ENCODE peak calls at places on chromosomes 7 and 10, in six cellular contexts. One of them, this sample, is unnamed.

GRCh38 chr10:46557319-46558140 is 1.1 kb upstream of the GPRIN2 start:
- DNase-seq in lower lobe of right lung: peak; percentile 53
- DNase-seq in psoas muscle: peak; percentile 55
- DNase-seq in HCT116: no peak
- DNase-seq in BJ: no peak
- DNase-seq in hepatocyte: no peak
- DNase-seq in this sample: no peak

GRCh38 chr7:130961128-130961601 is 227.2 kb upstream of the KLF14 start:
- DNase-seq in HCT116: peak; percentile 75
- DNase-seq in hepatocyte: no peak
- DNase-seq in BJ: no peak
- DNase-seq in psoas muscle: no peak
- DNase-seq in lower lobe of right lung: no peak
- DNase-seq in this sample: peak; percentile 57

GRCh38 chr7:111196655-111197054 is 105.7 kb downstream of the LRRN3 start:
- DNase-seq in lower lobe of right lung: no peak
- DNase-seq in BJ: no peak
- DNase-seq in hepatocyte: no peak
- DNase-seq in psoas muscle: no peak
- DNase-seq in HCT116: no peak
- DNase-seq in this sample: no peak

GRCh38 chr10:127797339-127797738 is 60.4 kb downstream of the FOXI2 start:
- DNase-seq in hepatocyte: peak; percentile 67
- DNase-seq in BJ: no peak
- DNase-seq in lower lobe of right lung: no peak
- DNase-seq in HCT116: no peak
- DNase-seq in psoas muscle: no peak
- DNase-seq in this sample: no peak

GRCh38 chr10:69638642-69639041 is 8.6 kb downstream of the FAM241B start:
- DNase-seq in HCT116: no peak
- DNase-seq in hepatocyte: no peak
- DNase-seq in lower lobe of right lung: no peak
- DNase-seq in psoas muscle: no peak
- DNase-seq in BJ: no peak
- DNase-seq in this sample: no peak

GRCh38 chr10:7107287-7107686 is 303.5 kb downstream of the SFMBT2 start:
- DNase-seq in HCT116: no peak
- DNase-seq in hepatocyte: peak; percentile 31
- DNase-seq in lower lobe of right lung: no peak
- DNase-seq in BJ: peak; percentile 52
- DNase-seq in psoas muscle: no peak
- DNase-seq in this sample: peak; percentile 54

GRCh38 chr10:65754112-65754511 is 1171.7 kb upstream of the LRRTM3 start:
- DNase-seq in hepatocyte: no peak
- DNase-seq in HCT116: no peak
- DNase-seq in BJ: no peak
- DNase-seq in psoas muscle: no peak
- DNase-seq in lower lobe of right lung: no peak
- DNase-seq in this sample: no peak

GRCh38 chr10:30422981-30423654 is 10.9 kb upstream of the MAP3K8 start:
- DNase-seq in HCT116: no peak
- DNase-seq in psoas muscle: peak; percentile 75
- DNase-seq in hepatocyte: peak; percentile 83
- DNase-seq in lower lobe of right lung: peak; percentile 82
- DNase-seq in BJ: no peak
- DNase-seq in this sample: no peak

GRCh38 chr10:98748298-98748697 is 301.6 kb upstream of the HPS1 start:
- DNase-seq in hepatocyte: peak; percentile 53
- DNase-seq in psoas muscle: no peak
- DNase-seq in HCT116: peak; percentile 37
- DNase-seq in BJ: no peak
- DNase-seq in lower lobe of right lung: no peak
- DNase-seq in this sample: no peak

GRCh38 chr7:37408885-37409248 is 39.8 kb downstream of the ELMO1 start:
- DNase-seq in lower lobe of right lung: no peak
- DNase-seq in hepatocyte: no peak
- DNase-seq in BJ: no peak
- DNase-seq in psoas muscle: no peak
- DNase-seq in HCT116: no peak
- DNase-seq in this sample: no peak

GRCh38 chr10:27759483-27760281 is 14.1 kb upstream of the MKX start:
- DNase-seq in HCT116: no peak
- DNase-seq in BJ: no peak
- DNase-seq in lower lobe of right lung: no peak
- DNase-seq in hepatocyte: no peak
- DNase-seq in psoas muscle: no peak
- DNase-seq in this sample: no peak

GRCh38 chr7:73659983-73660382 is 7.6 kb upstream of the VPS37D start:
- DNase-seq in BJ: no peak
- DNase-seq in psoas muscle: no peak
- DNase-seq in hepatocyte: no peak
- DNase-seq in lower lobe of right lung: no peak
- DNase-seq in HCT116: no peak
- DNase-seq in this sample: no peak

GRCh38 chr10:3491571-3491970 is 293.4 kb downstream of the KLF6 start:
- DNase-seq in hepatocyte: no peak
- DNase-seq in HCT116: no peak
- DNase-seq in BJ: no peak
- DNase-seq in lower lobe of right lung: no peak
- DNase-seq in psoas muscle: no peak
- DNase-seq in this sample: no peak

GRCh38 chr7:143882611-143883078 is 19.3 kb downstream of the TCAF1 start:
- DNase-seq in lower lobe of right lung: peak; percentile 60
- DNase-seq in HCT116: no peak
- DNase-seq in psoas muscle: peak; percentile 85
- DNase-seq in hepatocyte: peak; percentile 87
- DNase-seq in BJ: no peak
- DNase-seq in this sample: no peak

GRCh38 chr10:64044098-64044497 is 522.9 kb downstream of the REEP3 start:
- DNase-seq in HCT116: no peak
- DNase-seq in hepatocyte: no peak
- DNase-seq in lower lobe of right lung: no peak
- DNase-seq in BJ: no peak
- DNase-seq in psoas muscle: no peak
- DNase-seq in this sample: no peak

GRCh38 chr7:79506481-79506880 is 53.0 kb upstream of the MAGI2 start:
- DNase-seq in lower lobe of right lung: no peak
- DNase-seq in psoas muscle: no peak
- DNase-seq in HCT116: no peak
- DNase-seq in BJ: no peak
- DNase-seq in hepatocyte: peak; percentile 6
- DNase-seq in this sample: peak; percentile 26

GRCh38 chr10:93992400-93993030 is 1.2 kb upstream of the PLCE1 start:
- DNase-seq in psoas muscle: no peak
- DNase-seq in HCT116: no peak
- DNase-seq in hepatocyte: no peak
- DNase-seq in lower lobe of right lung: no peak
- DNase-seq in BJ: no peak
- DNase-seq in this sample: no peak
- TF ChIP-seq CTCF in psoas muscle: no peak
- TF ChIP-seq CTCF in HCT116: no peak
- TF ChIP-seq CTCF in hepatocyte: peak; percentile 13
- TF ChIP-seq CTCF in lower lobe of right lung: no peak
- TF ChIP-seq CTCF in BJ: peak; percentile 15
- TF ChIP-seq CTCF in this sample: peak; percentile 17

GRCh38 chr10:119494224-119495060 is 48.1 kb downstream of the RGS10 start:
- DNase-seq in psoas muscle: no peak
- DNase-seq in hepatocyte: no peak
- DNase-seq in HCT116: no peak
- DNase-seq in BJ: no peak
- DNase-seq in lower lobe of right lung: no peak
- DNase-seq in this sample: no peak

GRCh38 chr10:119488675-119489074 is 53.8 kb downstream of the RGS10 start:
- DNase-seq in BJ: no peak
- DNase-seq in psoas muscle: no peak
- DNase-seq in lower lobe of right lung: no peak
- DNase-seq in HCT116: no peak
- DNase-seq in hepatocyte: no peak
- DNase-seq in this sample: no peak

GRCh38 chr10:119493155-119493554 is 49.4 kb downstream of the RGS10 start:
- DNase-seq in hepatocyte: no peak
- DNase-seq in psoas muscle: no peak
- DNase-seq in lower lobe of right lung: no peak
- DNase-seq in BJ: no peak
- DNase-seq in HCT116: no peak
- DNase-seq in this sample: no peak

GRCh38 chr10:119491941-119492340 is 50.6 kb downstream of the RGS10 start:
- DNase-seq in HCT116: no peak
- DNase-seq in lower lobe of right lung: no peak
- DNase-seq in BJ: no peak
- DNase-seq in hepatocyte: no peak
- DNase-seq in psoas muscle: no peak
- DNase-seq in this sample: no peak

DNA sequence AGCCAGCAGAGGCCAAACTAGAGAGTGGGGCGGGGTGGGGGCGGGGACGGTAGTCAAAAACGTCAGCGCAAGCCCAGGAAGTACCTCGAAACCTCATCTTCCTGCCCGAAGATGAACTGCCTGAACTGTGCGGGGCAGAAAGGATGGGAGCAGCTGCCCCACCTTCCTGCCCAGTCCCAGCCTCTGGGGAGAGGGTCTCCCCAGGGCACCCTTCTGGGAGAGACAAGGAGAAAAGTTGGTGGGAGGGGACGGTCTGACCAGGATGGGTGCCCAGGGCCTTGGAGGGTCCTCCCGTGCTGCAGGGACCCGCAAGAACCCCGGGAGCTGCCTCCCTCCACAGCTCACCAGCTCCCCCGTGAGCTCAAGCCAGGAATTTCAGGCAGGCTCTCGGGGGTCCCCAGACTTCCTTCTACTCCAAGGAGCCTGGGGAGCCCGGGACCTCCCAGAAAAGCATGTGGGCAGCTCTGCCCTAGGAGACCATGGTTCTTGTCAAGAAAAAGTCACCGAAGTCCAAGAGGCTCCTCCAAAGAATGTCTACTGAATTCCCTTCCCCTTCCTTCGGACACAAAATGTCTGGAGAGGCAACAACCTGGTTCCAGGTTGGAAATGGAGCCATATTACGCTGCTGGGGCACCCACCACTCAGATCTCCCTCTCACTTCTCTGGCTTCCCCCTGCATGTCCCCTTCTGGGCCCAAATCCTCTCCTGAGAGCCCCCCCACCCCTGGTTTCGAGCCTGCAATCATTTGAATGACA is 52.8 kb downstream of the RGS10 start:
- DNase-seq in BJ: no peak
- DNase-seq in lower lobe of right lung: no peak
- DNase-seq in hepatocyte: peak; percentile 56
- DNase-seq in HCT116: peak; percentile 32
- DNase-seq in psoas muscle: peak; percentile 69
- DNase-seq in this sample: no peak
- H3K4me3 ChIP-seq in BJ: peak overlapping the region; percentile 32
- H3K4me3 ChIP-seq in lower lobe of right lung: peak overlapping the region; percentile 39
- H3K4me3 ChIP-seq in hepatocyte: no peak overlapping the region
- H3K4me3 ChIP-seq in HCT116: peak overlapping the region; percentile 56
- H3K4me3 ChIP-seq in psoas muscle: peak overlapping the region; percentile 32
- H3K4me3 ChIP-seq in this sample: peak overlapping the region; percentile 52

DNA sequence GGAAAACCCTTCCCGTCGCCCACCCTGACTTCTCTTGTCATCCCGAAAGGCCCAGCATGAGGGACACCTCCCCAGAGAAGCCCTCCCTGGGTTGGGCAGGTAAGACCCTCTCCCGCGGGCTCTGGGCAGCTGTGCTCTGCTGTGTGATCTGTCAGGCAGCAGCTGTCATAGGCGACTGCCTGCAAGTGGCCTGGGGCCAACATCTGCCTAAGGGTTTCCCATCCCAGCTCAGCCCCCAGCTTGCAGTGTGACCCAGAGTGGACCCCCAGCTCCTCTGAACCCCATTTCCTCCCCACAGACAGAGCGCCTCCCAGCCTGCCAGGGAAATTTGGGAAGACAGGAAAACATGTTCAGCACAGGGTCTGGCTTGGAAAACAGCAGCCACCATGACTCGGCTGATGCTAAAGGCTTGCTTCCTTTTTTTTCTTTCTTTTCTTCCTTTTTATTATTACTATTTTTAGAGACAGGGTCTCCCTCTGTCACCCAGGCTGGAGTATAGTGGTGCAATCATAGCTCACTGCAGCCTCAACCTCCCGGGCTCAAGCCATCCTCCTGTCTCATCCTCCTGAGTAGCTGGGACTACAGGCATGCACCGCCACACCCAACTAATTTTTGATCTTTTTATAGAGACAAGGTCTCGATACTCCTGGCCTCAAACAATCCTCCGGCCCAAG is 18.3 kb upstream of the TNRC18 start:
- DNase-seq in BJ: no peak
- DNase-seq in psoas muscle: no peak
- DNase-seq in HCT116: no peak
- DNase-seq in hepatocyte: no peak
- DNase-seq in lower lobe of right lung: no peak
- DNase-seq in this sample: no peak
- TF ChIP-seq CTCF in BJ: no peak
- TF ChIP-seq CTCF in psoas muscle: no peak
- TF ChIP-seq CTCF in HCT116: no peak
- TF ChIP-seq CTCF in hepatocyte: no peak
- TF ChIP-seq CTCF in lower lobe of right lung: no peak
- TF ChIP-seq CTCF in this sample: no peak

GRCh38 chr7:27151341-27151944 is 940 bp downstream of the HOXA3 start:
- DNase-seq in BJ: no peak
- DNase-seq in hepatocyte: no peak
- DNase-seq in HCT116: no peak
- DNase-seq in psoas muscle: no peak
- DNase-seq in lower lobe of right lung: peak; percentile 50
- DNase-seq in this sample: no peak

GRCh38 chr7:27148031-27148775 is 629 bp upstream of the HOXA6 start:
- DNase-seq in hepatocyte: no peak
- DNase-seq in lower lobe of right lung: peak; percentile 46
- DNase-seq in BJ: no peak
- DNase-seq in psoas muscle: peak; percentile 82
- DNase-seq in HCT116: no peak
- DNase-seq in this sample: no peak

GRCh38 chr7:27150568-27151340 is 1.6 kb downstream of the HOXA3 start:
- DNase-seq in HCT116: no peak
- DNase-seq in psoas muscle: peak; percentile 93
- DNase-seq in hepatocyte: peak; percentile 91
- DNase-seq in BJ: no peak
- DNase-seq in lower lobe of right lung: peak; percentile 82
- DNase-seq in this sample: no peak

GRCh38 chr7:27148776-27149641 is 1.4 kb upstream of the HOXA6 start:
- DNase-seq in HCT116: no peak
- DNase-seq in BJ: no peak
- DNase-seq in hepatocyte: no peak
- DNase-seq in lower lobe of right lung: no peak
- DNase-seq in psoas muscle: peak; percentile 59
- DNase-seq in this sample: no peak

DNA sequence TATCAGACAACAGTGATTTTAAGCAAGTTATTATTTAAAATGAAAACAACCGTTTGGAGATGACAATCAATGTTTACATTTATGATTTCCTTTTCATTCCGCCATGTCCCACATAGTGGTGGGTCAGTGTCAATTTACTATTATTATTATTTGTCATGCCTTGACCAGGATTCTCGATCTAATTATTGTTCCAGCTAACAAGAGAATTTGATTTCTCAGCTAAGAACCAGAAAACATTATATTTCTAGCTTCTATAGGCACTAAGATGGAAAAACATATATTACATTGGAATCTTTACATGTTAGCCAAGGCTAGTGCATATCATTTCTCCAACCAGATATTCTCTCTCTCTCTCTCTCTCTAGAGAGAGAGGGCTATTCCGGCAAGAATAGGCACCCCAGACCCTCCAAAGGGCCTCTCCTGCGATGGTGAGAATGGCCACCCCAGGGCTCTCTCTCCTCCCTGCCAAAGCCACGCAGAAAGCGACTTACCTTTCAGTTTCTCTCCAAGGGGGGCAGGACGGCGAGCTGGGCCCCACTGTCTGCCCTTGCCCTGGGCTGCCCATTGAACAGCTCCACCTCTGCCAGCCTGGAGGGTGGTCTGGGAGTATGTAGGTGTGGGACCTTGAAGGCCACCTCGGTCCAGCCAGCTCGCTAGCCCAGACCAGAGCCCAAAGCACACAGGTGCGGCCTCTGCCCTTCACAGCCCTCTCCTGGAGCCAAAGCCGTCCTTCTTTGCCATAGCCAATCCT is 2.4 kb downstream of the HOXA3 start:
- DNase-seq in hepatocyte: no peak
- DNase-seq in psoas muscle: no peak
- DNase-seq in lower lobe of right lung: peak; percentile 41
- DNase-seq in HCT116: no peak
- DNase-seq in BJ: no peak
- DNase-seq in this sample: no peak
- H3K4me3 ChIP-seq in hepatocyte: no peak overlapping the region
- H3K4me3 ChIP-seq in psoas muscle: peak overlapping the region; percentile 75
- H3K4me3 ChIP-seq in lower lobe of right lung: peak overlapping the region; percentile 60
- H3K4me3 ChIP-seq in HCT116: peak overlapping the region; percentile 71
- H3K4me3 ChIP-seq in BJ: peak overlapping the region; percentile 59
- H3K4me3 ChIP-seq in this sample: peak overlapping the region; percentile 72